ENCODE peak calls at places on chromosomes 6 and 20, in six cellular contexts. One of them, this sample, is unnamed.

GRCh38 chr6:154602708-154603107 is 92.2 kb upstream of the CNKSR3 start:
- DNase-seq in uterus: no peak
- DNase-seq in HepG2: no peak
- DNase-seq in Peyer's patch: no peak
- DNase-seq in heart left ventricle: no peak
- DNase-seq in tibial nerve: no peak
- DNase-seq in this sample: no peak

GRCh38 chr6:70131528-70131927 is 171.4 kb downstream of the COL9A1 start:
- DNase-seq in heart left ventricle: no peak
- DNase-seq in uterus: no peak
- DNase-seq in HepG2: no peak
- DNase-seq in tibial nerve: no peak
- DNase-seq in Peyer's patch: no peak
- DNase-seq in this sample: no peak

GRCh38 chr6:128605961-128606360 is 85.6 kb upstream of the PTPRK start:
- DNase-seq in HepG2: no peak
- DNase-seq in heart left ventricle: no peak
- DNase-seq in uterus: no peak
- DNase-seq in tibial nerve: no peak
- DNase-seq in Peyer's patch: no peak
- DNase-seq in this sample: no peak

GRCh38 chr6:21085643-21086042 is 507.9 kb upstream of the SOX4 start:
- DNase-seq in HepG2: no peak
- DNase-seq in heart left ventricle: no peak
- DNase-seq in tibial nerve: no peak
- DNase-seq in Peyer's patch: no peak
- DNase-seq in uterus: no peak
- DNase-seq in this sample: no peak

GRCh38 chr6:17703256-17703694 is 3.5 kb downstream of the NUP153 start:
- DNase-seq in HepG2: peak
- DNase-seq in heart left ventricle: no peak
- DNase-seq in tibial nerve: no peak
- DNase-seq in uterus: peak
- DNase-seq in Peyer's patch: no peak
- DNase-seq in this sample: no peak

GRCh38 chr6:160337301-160337700 is 10.9 kb upstream of the SLC22A3 start:
- DNase-seq in heart left ventricle: no peak
- DNase-seq in tibial nerve: no peak
- DNase-seq in Peyer's patch: no peak
- DNase-seq in HepG2: no peak
- DNase-seq in uterus: no peak
- DNase-seq in this sample: no peak

GRCh38 chr6:87322304-87323212 is at the start of gene SMIM8:
- DNase-seq in heart left ventricle: peak
- DNase-seq in Peyer's patch: peak
- DNase-seq in uterus: peak
- DNase-seq in tibial nerve: peak
- DNase-seq in HepG2: peak
- DNase-seq in this sample: peak

GRCh38 chr6:1987640-1988039 is 257.8 kb downstream of the GMDS start:
- DNase-seq in HepG2: no peak
- DNase-seq in tibial nerve: no peak
- DNase-seq in uterus: no peak
- DNase-seq in Peyer's patch: no peak
- DNase-seq in heart left ventricle: no peak
- DNase-seq in this sample: no peak

GRCh38 chr6:141229296-141229695 is 903.4 kb upstream of the GJE1 start:
- DNase-seq in Peyer's patch: no peak
- DNase-seq in tibial nerve: no peak
- DNase-seq in HepG2: no peak
- DNase-seq in uterus: no peak
- DNase-seq in heart left ventricle: no peak
- DNase-seq in this sample: no peak

GRCh38 chr6:28336284-28337024 is 506 bp upstream of the ZSCAN31 start:
- DNase-seq in heart left ventricle: no peak
- DNase-seq in uterus: peak
- DNase-seq in tibial nerve: no peak
- DNase-seq in HepG2: peak
- DNase-seq in Peyer's patch: no peak
- DNase-seq in this sample: no peak

GRCh38 chr6:141988954-141989705 is 143.6 kb upstream of the GJE1 start:
- DNase-seq in uterus: no peak
- DNase-seq in tibial nerve: no peak
- DNase-seq in heart left ventricle: no peak
- DNase-seq in Peyer's patch: no peak
- DNase-seq in HepG2: peak
- DNase-seq in this sample: no peak

GRCh38 chr6:105785412-105785811 is 300.7 kb upstream of the PRDM1 start:
- DNase-seq in heart left ventricle: peak
- DNase-seq in uterus: no peak
- DNase-seq in Peyer's patch: no peak
- DNase-seq in tibial nerve: no peak
- DNase-seq in HepG2: no peak
- DNase-seq in this sample: no peak

GRCh38 chr20:41275181-41275793 is 42.2 kb downstream of the ZHX3 start:
- DNase-seq in uterus: no peak
- DNase-seq in tibial nerve: no peak
- DNase-seq in heart left ventricle: no peak
- DNase-seq in Peyer's patch: no peak
- DNase-seq in HepG2: no peak
- DNase-seq in this sample: no peak

GRCh38 chr6:137452331-137452894 is 41.8 kb downstream of the OLIG3 start:
- DNase-seq in HepG2: no peak
- DNase-seq in uterus: no peak
- DNase-seq in Peyer's patch: no peak
- DNase-seq in tibial nerve: no peak
- DNase-seq in heart left ventricle: no peak
- DNase-seq in this sample: no peak

GRCh38 chr6:100283288-100283687 is 181.4 kb downstream of the SIM1 start:
- DNase-seq in heart left ventricle: no peak
- DNase-seq in tibial nerve: no peak
- DNase-seq in Peyer's patch: no peak
- DNase-seq in HepG2: no peak
- DNase-seq in uterus: no peak
- DNase-seq in this sample: no peak

GRCh38 chr6:132715204-132715603 is 1.3 kb upstream of the VNN1 start:
- DNase-seq in tibial nerve: no peak
- DNase-seq in HepG2: peak
- DNase-seq in Peyer's patch: peak
- DNase-seq in heart left ventricle: peak
- DNase-seq in uterus: no peak
- DNase-seq in this sample: no peak

GRCh38 chr6:56528412-56528841 is 114.3 kb downstream of the DST start:
- DNase-seq in HepG2: no peak
- DNase-seq in Peyer's patch: no peak
- DNase-seq in tibial nerve: no peak
- DNase-seq in heart left ventricle: no peak
- DNase-seq in uterus: no peak
- DNase-seq in this sample: no peak

GRCh38 chr6:89411269-89412070 is 603 bp downstream of the RRAGD start:
- DNase-seq in tibial nerve: no peak
- DNase-seq in HepG2: no peak
- DNase-seq in uterus: peak
- DNase-seq in Peyer's patch: peak
- DNase-seq in heart left ventricle: peak
- DNase-seq in this sample: peak

GRCh38 chr6:157161912-157162311 is 161.4 kb downstream of the TMEM242 start:
- DNase-seq in HepG2: no peak
- DNase-seq in tibial nerve: no peak
- DNase-seq in Peyer's patch: no peak
- DNase-seq in uterus: no peak
- DNase-seq in heart left ventricle: no peak
- DNase-seq in this sample: no peak

GRCh38 chr20:45407783-45408645 is at the start of gene DBNDD2:
- DNase-seq in uterus: no peak
- DNase-seq in HepG2: no peak
- DNase-seq in tibial nerve: no peak
- DNase-seq in heart left ventricle: peak
- DNase-seq in Peyer's patch: no peak
- DNase-seq in this sample: no peak

GRCh38 chr6:166739655-166740318 is 112.7 kb upstream of the RPS6KA2 start:
- DNase-seq in heart left ventricle: no peak
- DNase-seq in HepG2: no peak
- DNase-seq in uterus: no peak
- DNase-seq in tibial nerve: no peak
- DNase-seq in Peyer's patch: no peak
- DNase-seq in this sample: no peak

GRCh38 chr6:170007468-170008240 is 256.2 kb downstream of the ERMARD start:
- DNase-seq in tibial nerve: no peak
- DNase-seq in HepG2: no peak
- DNase-seq in uterus: no peak
- DNase-seq in Peyer's patch: no peak
- DNase-seq in heart left ventricle: no peak
- DNase-seq in this sample: peak

GRCh38 chr6:150690681-150691080 is 91.0 kb downstream of the PLEKHG1 start:
- DNase-seq in heart left ventricle: no peak
- DNase-seq in tibial nerve: no peak
- DNase-seq in uterus: no peak
- DNase-seq in HepG2: no peak
- DNase-seq in Peyer's patch: no peak
- DNase-seq in this sample: no peak

GRCh38 chr20:63977392-63978276 is 1.8 kb downstream of the SAMD10 start:
- DNase-seq in tibial nerve: no peak
- DNase-seq in HepG2: peak
- DNase-seq in Peyer's patch: peak
- DNase-seq in heart left ventricle: no peak
- DNase-seq in uterus: no peak
- DNase-seq in this sample: peak

DNA sequence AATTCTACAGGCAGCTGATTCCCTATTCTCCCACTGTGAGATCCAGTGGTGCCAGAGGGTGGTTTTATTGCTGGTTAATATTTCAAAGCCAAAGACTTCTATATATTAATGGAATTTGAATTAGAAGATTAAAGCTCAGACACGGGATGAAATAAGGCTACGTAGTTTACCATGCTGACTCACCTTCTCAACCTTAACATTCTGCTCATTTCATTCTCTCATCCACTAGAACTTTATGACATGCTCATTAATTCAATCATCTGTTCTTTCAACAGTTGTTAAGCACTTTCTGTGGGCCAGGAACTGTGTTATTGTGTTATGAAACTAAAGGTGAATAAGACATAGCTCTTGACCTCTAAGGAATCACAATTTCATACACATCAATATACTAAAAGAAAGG is 456.9 kb upstream of the MAP3K7 start:
- DNase-seq in uterus: no peak
- DNase-seq in heart left ventricle: no peak
- DNase-seq in tibial nerve: no peak
- DNase-seq in Peyer's patch: no peak
- DNase-seq in HepG2: no peak
- DNase-seq in this sample: no peak
- TF ChIP-seq POLR2A in uterus: no peak
- TF ChIP-seq POLR2A in heart left ventricle: no peak
- TF ChIP-seq POLR2A in tibial nerve: no peak
- TF ChIP-seq POLR2A in Peyer's patch: no peak
- TF ChIP-seq POLR2A in HepG2: no peak
- TF ChIP-seq POLR2A in this sample: no peak

GRCh38 chr6:31958741-31959739 is at the start of the genes NELFE and SKIC2:
- DNase-seq in tibial nerve: peak
- DNase-seq in HepG2: peak
- DNase-seq in heart left ventricle: peak
- DNase-seq in Peyer's patch: peak
- DNase-seq in uterus: peak
- DNase-seq in this sample: peak
- TF ChIP-seq POLR2A in tibial nerve: peak
- TF ChIP-seq POLR2A in HepG2: peak
- TF ChIP-seq POLR2A in heart left ventricle: peak
- TF ChIP-seq POLR2A in Peyer's patch: peak
- TF ChIP-seq POLR2A in uterus: peak
- TF ChIP-seq POLR2A in this sample: peak

DNA sequence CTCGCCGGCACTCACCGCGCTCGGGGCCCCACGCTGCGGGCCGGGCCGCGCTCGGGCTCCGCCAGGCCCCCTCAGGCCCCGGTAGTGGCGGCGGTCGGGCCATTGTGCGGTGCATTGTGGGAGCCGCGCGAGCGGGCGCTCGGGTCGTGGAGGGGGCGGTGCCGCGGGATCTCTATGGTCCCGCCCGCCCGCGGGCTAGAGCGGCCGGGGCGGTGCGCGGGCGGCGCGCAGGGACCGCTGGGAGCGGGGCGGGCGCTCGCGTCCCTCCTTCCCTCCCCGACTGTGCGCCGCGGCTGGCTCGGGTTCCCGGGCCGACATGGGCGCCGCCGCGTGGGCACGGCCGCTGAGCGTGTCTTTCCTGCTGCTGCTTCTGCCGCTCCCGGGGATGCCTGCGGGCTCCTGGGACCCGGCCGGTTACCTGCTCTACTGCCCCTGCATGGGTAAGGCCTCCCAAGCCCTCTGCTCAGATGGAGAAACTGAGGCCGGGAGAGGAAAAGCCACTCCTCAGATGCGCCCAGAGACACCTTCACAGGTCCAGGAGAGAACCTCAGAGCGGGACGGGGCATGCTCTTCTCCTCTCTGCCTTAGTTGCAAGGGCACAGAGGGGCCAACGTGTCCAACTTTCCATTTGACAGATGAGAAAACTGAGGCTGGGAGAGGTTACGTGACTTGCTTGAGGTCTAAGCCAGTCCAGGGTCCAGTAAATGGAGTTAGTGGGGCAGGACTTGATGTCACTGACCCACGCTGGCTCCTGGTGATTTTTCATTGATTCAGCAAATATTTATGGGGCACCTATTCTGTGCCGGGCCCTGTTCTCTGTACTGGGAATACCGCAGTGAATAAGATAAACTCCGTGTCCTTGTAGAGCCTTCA is at the start of the genes PLAGL2 and POFUT1:
- DNase-seq in Peyer's patch: peak
- DNase-seq in uterus: peak
- DNase-seq in tibial nerve: peak
- DNase-seq in heart left ventricle: peak
- DNase-seq in HepG2: peak
- DNase-seq in this sample: peak
- TF ChIP-seq POLR2A in Peyer's patch: peak
- TF ChIP-seq POLR2A in uterus: peak
- TF ChIP-seq POLR2A in tibial nerve: peak
- TF ChIP-seq POLR2A in heart left ventricle: peak
- TF ChIP-seq POLR2A in HepG2: peak
- TF ChIP-seq POLR2A in this sample: peak

DNA sequence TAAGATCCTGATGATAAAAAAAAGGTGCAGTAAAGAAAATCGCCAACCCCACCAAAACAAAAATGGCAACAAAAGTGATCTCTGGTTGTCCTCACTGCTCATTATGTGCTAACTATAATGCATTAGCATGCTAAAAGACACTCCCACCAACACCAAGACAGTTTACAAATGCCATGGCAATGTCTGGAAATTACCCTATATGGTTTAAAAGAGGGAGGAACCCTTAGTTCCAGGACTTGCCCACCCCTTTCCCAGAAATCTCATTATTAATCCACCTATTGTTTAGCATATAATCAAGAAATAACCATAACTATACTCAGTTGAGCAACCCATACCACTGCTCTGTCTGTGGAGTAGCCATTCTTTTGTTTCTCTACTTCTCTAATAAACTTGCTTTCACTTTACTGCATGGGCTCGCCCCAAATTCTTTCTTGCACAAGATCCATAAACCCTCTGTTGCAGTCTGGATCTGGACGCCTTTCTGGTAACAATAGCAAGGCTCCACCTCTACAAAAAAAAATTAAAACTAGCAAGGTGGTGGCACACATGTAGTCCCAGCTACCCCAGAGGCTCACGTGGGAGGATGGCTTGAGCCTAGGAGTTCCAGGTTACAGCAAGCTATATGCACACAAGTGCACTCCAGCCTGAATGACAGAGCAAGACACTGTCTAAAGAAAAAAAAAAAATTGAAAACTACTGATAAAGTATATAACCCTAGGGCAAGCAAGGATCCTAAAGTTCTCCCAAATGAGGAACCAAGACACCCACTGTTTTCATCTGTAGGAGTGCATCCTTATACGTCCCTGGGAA is 278.8 kb upstream of the JARID2 start:
- DNase-seq in heart left ventricle: no peak
- DNase-seq in Peyer's patch: no peak
- DNase-seq in tibial nerve: no peak
- DNase-seq in uterus: no peak
- DNase-seq in HepG2: no peak
- DNase-seq in this sample: no peak
- TF ChIP-seq POLR2A in heart left ventricle: no peak
- TF ChIP-seq POLR2A in Peyer's patch: no peak
- TF ChIP-seq POLR2A in tibial nerve: no peak
- TF ChIP-seq POLR2A in uterus: no peak
- TF ChIP-seq POLR2A in HepG2: no peak
- TF ChIP-seq POLR2A in this sample: no peak